ENCODE peak calls at places on chromosomes 11 and 22, in seven cellular contexts. One of them, this sample, is unnamed.

GRCh38 chr11:2580444-2581050 is 119.2 kb downstream of the KCNQ1OT1 start:
- DNase-seq in spleen: peak; percentile 63
- DNase-seq in sigmoid colon: peak; percentile 64
- DNase-seq in tibial nerve: no peak
- DNase-seq in A549: no peak
- DNase-seq in prostate gland: no peak
- DNase-seq in lower leg skin: peak; percentile 82
- DNase-seq in this sample: no peak

GRCh38 chr22:41603873-41604332 is 14.3 kb upstream of the PMM1 start:
- DNase-seq in tibial nerve: no peak
- DNase-seq in spleen: peak; percentile 10
- DNase-seq in sigmoid colon: no peak
- DNase-seq in A549: no peak
- DNase-seq in lower leg skin: no peak
- DNase-seq in prostate gland: no peak
- DNase-seq in this sample: no peak

GRCh38 chr22:19290400-19291217 is 910 bp downstream of the CLTCL1 start:
- DNase-seq in spleen: peak; percentile 80
- DNase-seq in A549: no peak
- DNase-seq in tibial nerve: no peak
- DNase-seq in sigmoid colon: no peak
- DNase-seq in lower leg skin: no peak
- DNase-seq in prostate gland: no peak
- DNase-seq in this sample: no peak

GRCh38 chr22:19615867-19616581 is 91.8 kb upstream of the CLDN5 start:
- DNase-seq in prostate gland: no peak
- DNase-seq in lower leg skin: no peak
- DNase-seq in spleen: no peak
- DNase-seq in sigmoid colon: no peak
- DNase-seq in A549: no peak
- DNase-seq in tibial nerve: no peak
- DNase-seq in this sample: no peak

GRCh38 chr22:43848366-43849171 is 13.7 kb downstream of the SULT4A1 start:
- DNase-seq in prostate gland: no peak
- DNase-seq in lower leg skin: peak; percentile 70
- DNase-seq in sigmoid colon: peak; percentile 43
- DNase-seq in tibial nerve: no peak
- DNase-seq in spleen: peak; percentile 63
- DNase-seq in A549: no peak
- DNase-seq in this sample: no peak

GRCh38 chr11:2670541-2671100 is 29.2 kb downstream of the KCNQ1OT1 start:
- DNase-seq in sigmoid colon: peak; percentile 26
- DNase-seq in prostate gland: no peak
- DNase-seq in spleen: peak; percentile 22
- DNase-seq in lower leg skin: peak; percentile 46
- DNase-seq in A549: no peak
- DNase-seq in tibial nerve: no peak
- DNase-seq in this sample: no peak

GRCh38 chr22:21942407-21942895 is 10.2 kb downstream of the PPM1F start:
- DNase-seq in prostate gland: no peak
- DNase-seq in A549: peak; percentile 31
- DNase-seq in lower leg skin: peak; percentile 96
- DNase-seq in tibial nerve: peak; percentile 52
- DNase-seq in spleen: peak; percentile 92
- DNase-seq in sigmoid colon: peak; percentile 91
- DNase-seq in this sample: peak; percentile 87

GRCh38 chr11:134196756-134197155 is 27.0 kb downstream of the NCAPD3 start:
- DNase-seq in tibial nerve: no peak
- DNase-seq in prostate gland: no peak
- DNase-seq in A549: no peak
- DNase-seq in spleen: no peak
- DNase-seq in lower leg skin: no peak
- DNase-seq in sigmoid colon: no peak
- DNase-seq in this sample: no peak

GRCh38 chr11:77361184-77361583 is 59.7 kb upstream of the GDPD4 start:
- DNase-seq in tibial nerve: no peak
- DNase-seq in A549: no peak
- DNase-seq in lower leg skin: no peak
- DNase-seq in prostate gland: no peak
- DNase-seq in spleen: no peak
- DNase-seq in sigmoid colon: no peak
- DNase-seq in this sample: no peak

GRCh38 chr22:25497269-25497668 is 67.2 kb upstream of the GRK3 start:
- DNase-seq in lower leg skin: no peak
- DNase-seq in A549: no peak
- DNase-seq in tibial nerve: no peak
- DNase-seq in prostate gland: no peak
- DNase-seq in spleen: no peak
- DNase-seq in sigmoid colon: no peak
- DNase-seq in this sample: no peak

GRCh38 chr11:75174781-75175370 is 24.0 kb downstream of the SLCO2B1 start:
- DNase-seq in lower leg skin: no peak
- DNase-seq in A549: no peak
- DNase-seq in sigmoid colon: peak; percentile 80
- DNase-seq in tibial nerve: peak; percentile 56
- DNase-seq in prostate gland: no peak
- DNase-seq in spleen: no peak
- DNase-seq in this sample: peak; percentile 68

GRCh38 chr22:35663371-35663770 is 15.1 kb downstream of the APOL6 start:
- DNase-seq in spleen: no peak
- DNase-seq in prostate gland: no peak
- DNase-seq in lower leg skin: no peak
- DNase-seq in A549: no peak
- DNase-seq in sigmoid colon: no peak
- DNase-seq in tibial nerve: no peak
- DNase-seq in this sample: no peak

GRCh38 chr11:23404225-23405160 is 544.2 kb upstream of the CCDC179 start:
- DNase-seq in A549: no peak
- DNase-seq in lower leg skin: no peak
- DNase-seq in prostate gland: no peak
- DNase-seq in tibial nerve: no peak
- DNase-seq in sigmoid colon: peak; percentile 52
- DNase-seq in spleen: peak; percentile 66
- DNase-seq in this sample: peak; percentile 11

GRCh38 chr11:46234261-46234660 is 43.2 kb upstream of the CREB3L1 start:
- DNase-seq in A549: no peak
- DNase-seq in sigmoid colon: no peak
- DNase-seq in lower leg skin: no peak
- DNase-seq in tibial nerve: no peak
- DNase-seq in spleen: no peak
- DNase-seq in prostate gland: no peak
- DNase-seq in this sample: no peak

GRCh38 chr22:23831261-23831660 is 7.5 kb downstream of the DERL3 start:
- DNase-seq in sigmoid colon: peak; percentile 26
- DNase-seq in tibial nerve: no peak
- DNase-seq in prostate gland: no peak
- DNase-seq in lower leg skin: no peak
- DNase-seq in spleen: peak; percentile 57
- DNase-seq in A549: no peak
- DNase-seq in this sample: no peak

GRCh38 chr11:118622376-118623290 is 15.2 kb downstream of the PHLDB1 start:
- DNase-seq in A549: peak; percentile 38
- DNase-seq in tibial nerve: no peak
- DNase-seq in spleen: peak; percentile 58
- DNase-seq in prostate gland: peak; percentile 77
- DNase-seq in lower leg skin: peak; percentile 89
- DNase-seq in sigmoid colon: no peak
- DNase-seq in this sample: no peak
- TF ChIP-seq POLR2A in A549: no peak
- TF ChIP-seq POLR2A in tibial nerve: no peak
- TF ChIP-seq POLR2A in spleen: no peak
- TF ChIP-seq POLR2A in prostate gland: no peak
- TF ChIP-seq POLR2A in lower leg skin: no peak
- TF ChIP-seq POLR2A in sigmoid colon: no peak
- TF ChIP-seq POLR2A in this sample: no peak

DNA sequence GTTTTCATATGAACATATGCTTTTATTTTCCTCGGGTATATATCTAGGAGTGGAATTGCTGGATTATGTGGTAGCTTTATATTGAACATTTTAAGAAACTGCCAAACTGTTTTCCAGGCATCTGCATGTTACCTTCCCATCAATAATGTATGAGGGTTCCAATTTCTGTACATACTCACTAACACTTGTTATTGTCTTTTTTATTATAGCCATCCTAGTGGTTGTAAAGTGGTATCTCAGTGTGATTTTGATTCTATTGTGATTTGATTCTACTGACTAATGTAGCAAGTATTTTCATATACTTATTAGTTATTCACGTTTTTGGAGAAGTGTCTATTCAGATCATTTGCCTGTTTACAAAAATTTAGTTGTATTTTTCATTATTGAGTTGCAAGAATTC is 2.0 kb downstream of the ANO5 start:
- DNase-seq in spleen: no peak
- DNase-seq in sigmoid colon: no peak
- DNase-seq in lower leg skin: no peak
- DNase-seq in prostate gland: no peak
- DNase-seq in A549: no peak
- DNase-seq in tibial nerve: no peak
- DNase-seq in this sample: no peak
- TF ChIP-seq CTCF in spleen: no peak
- TF ChIP-seq CTCF in sigmoid colon: no peak
- TF ChIP-seq CTCF in lower leg skin: no peak
- TF ChIP-seq CTCF in prostate gland: no peak
- TF ChIP-seq CTCF in A549: no peak
- TF ChIP-seq CTCF in tibial nerve: no peak
- TF ChIP-seq CTCF in this sample: no peak

DNA sequence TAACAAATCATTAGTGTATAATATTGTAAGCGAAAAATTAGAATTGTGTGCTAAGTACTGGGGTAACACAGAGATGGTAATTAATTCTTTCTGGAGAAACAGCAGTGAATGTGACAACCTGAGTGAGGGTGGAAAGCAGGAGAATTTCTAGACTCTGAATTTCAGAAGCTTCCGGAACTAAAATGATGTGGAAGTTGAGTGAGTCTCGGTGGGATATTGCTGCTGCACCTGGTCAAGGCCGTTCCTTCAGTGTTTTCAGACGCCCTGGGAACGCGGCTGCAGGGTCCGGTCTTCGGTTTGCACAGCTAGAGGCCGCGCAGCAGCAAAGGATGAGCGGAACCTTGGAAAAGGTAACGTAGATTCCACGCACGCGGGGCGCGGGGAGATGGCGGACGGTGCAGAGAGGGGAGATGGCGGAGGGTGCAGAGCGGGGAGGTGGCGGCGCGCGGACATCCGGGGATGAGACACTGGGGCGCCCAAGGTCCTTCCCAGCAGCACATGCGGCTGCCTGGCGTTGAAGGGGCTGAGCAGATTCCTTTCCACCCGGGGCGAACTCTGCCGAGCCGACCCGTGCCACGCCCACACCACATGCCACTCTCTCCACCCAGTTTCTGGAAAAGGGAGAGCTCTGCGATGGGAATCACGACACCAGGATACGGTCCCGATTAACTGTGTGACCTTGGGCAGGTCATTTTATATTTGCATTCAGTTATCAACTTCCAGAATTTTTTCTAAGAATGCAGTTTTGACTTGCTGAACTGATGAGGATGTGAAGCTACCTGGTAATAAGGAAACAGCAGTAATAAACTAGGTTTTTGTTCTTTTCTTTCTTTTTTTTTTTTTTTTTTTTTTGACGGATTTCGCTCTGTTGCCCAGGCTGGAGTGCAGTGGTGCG is at the start of gene MRPL48:
- DNase-seq in prostate gland: peak; percentile 83
- DNase-seq in A549: peak; percentile 98
- DNase-seq in sigmoid colon: peak; percentile 94
- DNase-seq in spleen: peak; percentile 97
- DNase-seq in lower leg skin: peak; percentile 97
- DNase-seq in tibial nerve: peak; percentile 74
- DNase-seq in this sample: peak; percentile 87
- TF ChIP-seq POLR2A in prostate gland: peak; percentile 27
- TF ChIP-seq POLR2A in A549: peak; percentile 73
- TF ChIP-seq POLR2A in sigmoid colon: no peak
- TF ChIP-seq POLR2A in spleen: no peak
- TF ChIP-seq POLR2A in lower leg skin: no peak
- TF ChIP-seq POLR2A in tibial nerve: no peak
- TF ChIP-seq POLR2A in this sample: peak; percentile 30

GRCh38 chr11:61581030-61581928 is at the start of gene SYT7:
- DNase-seq in spleen: peak; percentile 98
- DNase-seq in sigmoid colon: peak; percentile 98
- DNase-seq in A549: peak; percentile 96
- DNase-seq in lower leg skin: peak; percentile 99
- DNase-seq in tibial nerve: peak; percentile 96
- DNase-seq in prostate gland: peak; percentile 94
- DNase-seq in this sample: peak; percentile 95

GRCh38 chr11:61580292-61580888 is 486 bp downstream of the SYT7 start:
- DNase-seq in lower leg skin: no peak
- DNase-seq in A549: peak; percentile 39
- DNase-seq in prostate gland: no peak
- DNase-seq in sigmoid colon: no peak
- DNase-seq in tibial nerve: no peak
- DNase-seq in spleen: peak; percentile 83
- DNase-seq in this sample: no peak

GRCh38 chr11:61577383-61578118 is 3.3 kb downstream of the SYT7 start:
- DNase-seq in A549: no peak
- DNase-seq in prostate gland: no peak
- DNase-seq in tibial nerve: no peak
- DNase-seq in lower leg skin: no peak
- DNase-seq in sigmoid colon: no peak
- DNase-seq in spleen: no peak
- DNase-seq in this sample: no peak

GRCh38 chr11:61578819-61579218 is 2.1 kb downstream of the SYT7 start:
- DNase-seq in spleen: no peak
- DNase-seq in lower leg skin: no peak
- DNase-seq in tibial nerve: no peak
- DNase-seq in A549: no peak
- DNase-seq in sigmoid colon: no peak
- DNase-seq in prostate gland: no peak
- DNase-seq in this sample: no peak

GRCh38 chr11:61579398-61580291 is 1.2 kb downstream of the SYT7 start:
- DNase-seq in prostate gland: no peak
- DNase-seq in spleen: no peak
- DNase-seq in lower leg skin: no peak
- DNase-seq in A549: no peak
- DNase-seq in tibial nerve: no peak
- DNase-seq in sigmoid colon: no peak
- DNase-seq in this sample: no peak
- TF ChIP-seq CTCF in prostate gland: no peak
- TF ChIP-seq CTCF in spleen: no peak
- TF ChIP-seq CTCF in lower leg skin: no peak
- TF ChIP-seq CTCF in A549: no peak
- TF ChIP-seq CTCF in tibial nerve: no peak
- TF ChIP-seq CTCF in sigmoid colon: no peak
- TF ChIP-seq CTCF in this sample: no peak

This sample was measured in uterus.